ENCODE peak calls at places on chromosomes 7 and 10, in four cellular contexts. J is GM23338, V is gastrocnemius medialis, K is astrocyte of the spinal cord. E is an unnamed sample.

GRCh38 chr10:24503627-24504320 is 219.9 kb downstream of the ARHGAP21 start:
- DNase-seq in J (peak), V (no peak), K (peak), E (no peak)

GRCh38 chr7:75055830-75056431 is 17.7 kb downstream of the RCC1L start:
- DNase-seq in J (no peak), V (no peak), K (peak), E (no peak)

GRCh38 chr7:151851782-151852181 is 25.1 kb downstream of the PRKAG2 start:
- DNase-seq in J (no peak), V (no peak), K (no peak), E (no peak)

GRCh38 chr10:78754269-78755074 is 314.3 kb upstream of the ZMIZ1 start:
- DNase-seq in J (peak), V (no peak), K (peak), E (no peak)

GRCh38 chr7:44394636-44395035 is 69.2 kb upstream of the CAMK2B start:
- DNase-seq in J (no peak), V (no peak), K (no peak), E (no peak)

GRCh38 chr10:75638752-75639151 is 207.3 kb downstream of the LRMDA start:
- DNase-seq in J (no peak), V (no peak), K (no peak), E (no peak)

GRCh38 chr7:31633894-31634494 is 53.0 kb upstream of the PPP1R17 start:
- DNase-seq in J (peak), V (no peak), K (peak), E (peak)

GRCh38 chr7:54678763-54679396 is 80.1 kb downstream of the SEC61G start:
- DNase-seq in J (no peak), V (no peak), K (no peak), E (no peak)

GRCh38 chr7:28748934-28749584 is 209.1 kb downstream of the TRIL start:
- DNase-seq in J (no peak), V (peak), K (peak), E (peak)

GRCh38 chr10:60964257-60965235 is 20.6 kb upstream of the RHOBTB1 start:
- DNase-seq in J (peak), V (peak), K (peak), E (peak)

GRCh38 chr10:4270116-4270515 is 485.1 kb upstream of the KLF6 start:
- DNase-seq in J (no peak), V (no peak), K (peak), E (no peak)

GRCh38 chr7:141073173-141073640 is 657 bp upstream of the TMEM178B start:
- DNase-seq in J (peak), V (no peak), K (peak), E (peak)

GRCh38 chr7:73703985-73704639 is 15.4 kb downstream of the STX1A start:
- DNase-seq in J (peak), V (no peak), K (peak), E (peak)

GRCh38 chr10:104767745-104768144 is 126.7 kb downstream of the SORCS3 start:
- DNase-seq in J (no peak), V (no peak), K (no peak), E (no peak)

GRCh38 chr7:51055039-51055840 is 261.4 kb downstream of the COBL start:
- DNase-seq in J (no peak), V (no peak), K (no peak), E (no peak)

GRCh38 chr7:659996-660395 is 66.5 kb upstream of the DNAAF5 start:
- DNase-seq in J (no peak), V (no peak), K (no peak), E (no peak)

GRCh38 chr7:265192-265997 is 24.6 kb upstream of the FOXL3 start:
- DNase-seq in J (no peak), V (no peak), K (no peak), E (peak)

E was measured in psoas muscle.